ENCODE peak calls at places on chromosomes 7 and 10, in nine cellular contexts. B is stomach, D is SK-N-SH, L is HepG2, O is GM12878, I is tibial nerve, R is suprapubic skin, U is ovary, V is transverse colon. C is an unnamed sample.

GRCh38 chr10:112490543-112490942 is 43.5 kb downstream of the VTI1A start:
- DNase-seq in B (peak), D (peak), L (peak), O (no peak), I (no peak), R (no peak), U (no peak), V (no peak), C (no peak)

GRCh38 chr10:132575320-132576201 is 38.0 kb downstream of the INPP5A start:
- DNase-seq in B (peak), D (no peak), L (no peak), O (peak), I (no peak), R (no peak), U (no peak), V (no peak), C (no peak)

GRCh38 chr7:147432068-147432467 is 1158.5 kb upstream of the C7orf33 start:
- DNase-seq in B (no peak), D (peak), L (no peak), O (no peak), I (no peak), R (no peak), U (no peak), V (no peak), C (no peak)

GRCh38 chr10:33122014-33122788 is 164.2 kb upstream of the ITGB1 start:
- DNase-seq in B (peak), D (no peak), L (no peak), O (no peak), I (no peak), R (no peak), U (no peak), V (no peak), C (no peak)

GRCh38 chr7:115911466-115911865 is 119.1 kb downstream of the TFEC start:
- DNase-seq in B (no peak), D (no peak), L (no peak), O (no peak), I (no peak), R (no peak), U (no peak), V (no peak), C (no peak)

GRCh38 chr7:155291045-155291530 is 6.6 kb upstream of the INSIG1 start:
- DNase-seq in B (peak), D (no peak), L (peak), O (no peak), I (no peak), R (no peak), U (no peak), V (peak), C (no peak)

GRCh38 chr7:139297795-139298194 is 43.3 kb upstream of the FMC1 start:
- DNase-seq in B (no peak), D (no peak), L (peak), O (no peak), I (no peak), R (no peak), U (no peak), V (no peak), C (no peak)

GRCh38 chr7:65980478-65981250 is 1.3 kb downstream of the GUSB start:
- DNase-seq in B (peak), D (peak), L (no peak), O (peak), I (no peak), R (peak), U (peak), V (peak), C (peak)

DNA sequence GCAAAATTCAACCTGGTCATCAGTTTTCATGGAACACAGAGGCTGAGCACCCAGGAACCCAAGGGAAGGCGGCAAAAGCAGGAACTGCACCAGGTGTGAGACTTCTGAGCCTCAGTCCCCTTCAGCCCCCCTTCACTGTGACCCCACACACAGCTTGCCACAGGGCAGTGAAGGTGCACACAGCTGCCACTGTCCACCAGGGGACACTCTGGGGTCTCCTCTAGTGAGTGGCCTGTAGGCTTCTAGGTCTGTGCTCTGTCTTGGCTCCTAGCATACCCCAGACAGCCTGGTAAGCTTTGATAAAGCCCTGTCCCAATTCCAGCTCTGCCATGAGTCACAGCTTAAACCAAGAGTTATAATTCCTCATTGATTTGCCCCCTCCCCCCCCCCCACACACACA is 12.1 kb downstream of the KCNH2 start:
- DNase-seq in B (no peak), D (peak), L (peak), O (no peak), I (no peak), R (no peak), U (no peak), V (no peak), C (no peak)
- TF ChIP-seq EP300 in B (no peak), D (no peak), L (no peak), O (no peak), I (no peak), R (no peak), U (no peak), V (no peak), C (no peak)

DNA sequence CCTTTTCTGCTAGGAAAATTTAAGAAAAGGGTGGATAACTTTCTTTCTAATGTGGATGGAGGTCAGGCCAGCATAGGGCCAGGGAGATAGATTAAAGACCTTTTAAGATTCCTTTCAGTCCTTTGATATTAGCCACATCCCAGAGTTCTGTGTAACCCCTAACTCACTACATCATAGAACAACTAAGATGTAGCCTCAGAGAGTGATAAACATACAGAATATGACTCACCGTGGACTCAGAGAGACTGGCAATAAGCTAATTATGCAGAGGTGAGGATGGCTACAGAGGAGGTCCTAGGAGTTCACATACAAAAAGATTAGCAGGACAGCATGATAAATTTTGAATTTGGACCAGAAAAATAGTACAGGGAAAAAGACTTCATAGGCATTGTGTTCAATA is 141.0 kb downstream of the AOAH start:
- DNase-seq in B (no peak), D (no peak), L (no peak), O (no peak), I (no peak), R (no peak), U (no peak), V (no peak), C (no peak)
- H3K27ac ChIP-seq in B (no peak), D (no peak), L (no peak), O (no peak), I (no peak), R (no peak), U (no peak), V (peak), C (no peak)

GRCh38 chr7:39651262-39651661 is 27.9 kb downstream of the RALA start:
- DNase-seq in B (no peak), D (no peak), L (no peak), O (no peak), I (no peak), R (no peak), U (no peak), V (no peak), C (no peak)
- TF ChIP-seq EP300 in B (no peak), D (no peak), L (no peak), O (no peak), I (no peak), R (no peak), U (no peak), V (no peak), C (no peak)

GRCh38 chr7:2613113-2613925 is 18.5 kb upstream of the TTYH3 start:
- DNase-seq in B (no peak), D (no peak), L (no peak), O (no peak), I (no peak), R (no peak), U (no peak), V (no peak), C (no peak)

GRCh38 chr7:2614646-2615330 is 17.0 kb upstream of the TTYH3 start:
- DNase-seq in B (no peak), D (no peak), L (no peak), O (no peak), I (no peak), R (no peak), U (no peak), V (no peak), C (no peak)

GRCh38 chr7:2611921-2612320 is 19.9 kb upstream of the TTYH3 start:
- DNase-seq in B (no peak), D (no peak), L (no peak), O (no peak), I (no peak), R (no peak), U (no peak), V (no peak), C (no peak)

GRCh38 chr7:2612445-2613112 is 19.2 kb upstream of the TTYH3 start:
- DNase-seq in B (peak), D (no peak), L (no peak), O (no peak), I (no peak), R (no peak), U (no peak), V (peak), C (no peak)

GRCh38 chr7:2613926-2614613 is 17.7 kb upstream of the TTYH3 start:
- DNase-seq in B (no peak), D (peak), L (no peak), O (no peak), I (no peak), R (no peak), U (no peak), V (no peak), C (peak)
- H3K27ac ChIP-seq in B (no peak), D (peak), L (no peak), O (no peak), I (no peak), R (peak), U (no peak), V (no peak), C (peak)

DNA sequence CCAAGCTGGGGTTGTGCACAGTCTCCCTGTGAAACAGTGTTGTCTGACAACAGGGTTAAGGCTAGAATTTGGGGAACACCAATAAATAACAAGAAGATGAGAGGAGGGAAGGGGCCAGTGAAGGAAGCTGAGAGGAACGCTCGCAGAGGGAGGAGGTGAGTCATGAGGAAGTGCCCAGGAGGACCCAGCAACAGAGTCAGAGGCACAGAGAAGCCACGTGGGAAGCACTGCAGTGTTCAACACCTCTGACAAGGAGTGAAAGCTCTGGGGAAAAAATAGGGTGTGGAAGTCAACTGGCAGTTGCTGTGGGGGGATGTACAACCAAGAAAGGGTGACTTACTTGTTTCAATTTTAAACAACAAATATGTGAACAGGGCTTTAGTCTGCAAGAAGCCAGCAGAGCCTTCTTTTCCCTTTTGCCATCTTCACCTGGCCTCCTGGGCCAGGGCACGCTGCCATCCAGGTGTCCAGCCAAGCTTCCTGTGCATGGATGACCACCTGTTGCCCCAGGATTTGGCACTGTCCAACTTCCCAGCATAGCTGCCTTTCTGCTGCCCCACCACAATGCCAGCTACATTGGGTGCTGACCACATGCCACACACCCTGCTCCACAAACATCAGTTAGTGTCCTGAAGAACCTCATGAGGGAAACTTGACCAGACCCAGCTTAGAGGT is 69.7 kb downstream of the ATXN7L1 start:
- DNase-seq in B (peak), D (no peak), L (no peak), O (peak), I (no peak), R (no peak), U (no peak), V (peak), C (no peak)
- TF ChIP-seq EP300 in B (no peak), D (no peak), L (no peak), O (peak), I (no peak), R (no peak), U (no peak), V (no peak), C (no peak)

GRCh38 chr7:135147341-135147898 is 452 bp upstream of the TMEM140 start:
- DNase-seq in B (no peak), D (no peak), L (no peak), O (no peak), I (no peak), R (no peak), U (no peak), V (no peak), C (no peak)
- H3K27ac ChIP-seq in B (peak), D (no peak), L (peak), O (peak), I (peak), R (peak), U (peak), V (peak), C (peak)

DNA sequence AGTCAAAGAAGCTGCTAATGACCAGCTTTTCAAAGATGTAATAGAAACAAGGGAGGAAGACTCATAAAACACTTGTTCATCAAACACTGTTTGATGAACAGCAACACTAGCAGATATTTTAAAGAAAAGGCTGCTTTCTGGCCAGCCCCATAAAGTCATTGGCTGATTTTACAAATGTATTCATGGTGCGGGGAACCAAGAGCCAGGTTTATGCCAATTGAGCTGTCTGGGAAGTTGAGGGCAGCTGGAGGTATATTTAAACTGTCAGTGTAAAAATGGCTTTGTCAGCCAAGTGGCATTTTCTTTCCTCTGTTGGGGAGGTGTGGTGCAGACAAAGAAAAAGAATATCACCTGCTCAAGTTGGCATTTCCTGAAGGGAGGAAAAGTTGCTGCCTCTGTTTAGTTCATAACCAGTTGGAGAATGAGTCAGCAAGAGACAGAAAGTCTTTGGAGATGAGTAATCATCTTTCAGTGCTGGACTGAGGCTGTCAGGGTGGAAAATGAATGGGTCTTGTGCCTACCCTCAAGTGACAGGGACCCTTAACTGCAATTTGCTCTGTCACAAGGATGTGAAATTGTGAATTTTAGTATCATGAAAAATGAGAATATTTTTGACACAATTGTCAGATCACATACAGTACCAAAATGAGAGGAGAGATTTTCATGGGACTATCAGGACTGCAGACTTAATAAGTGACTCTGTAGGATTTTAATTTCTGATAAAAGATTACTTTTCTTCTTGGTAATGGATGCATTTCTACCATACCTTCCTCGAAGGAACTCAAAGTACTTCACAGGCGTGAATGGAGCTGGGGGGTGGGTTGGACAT is 137.3 kb downstream of the ANLN start:
- DNase-seq in B (no peak), D (no peak), L (no peak), O (peak), I (no peak), R (no peak), U (no peak), V (no peak), C (no peak)
- TF ChIP-seq EP300 in B (no peak), D (peak), L (no peak), O (no peak), I (no peak), R (no peak), U (no peak), V (no peak), C (no peak)

GRCh38 chr7:157865351-157866165 is 528.8 kb downstream of the DNAJB6 start:
- DNase-seq in B (no peak), D (no peak), L (no peak), O (no peak), I (no peak), R (no peak), U (no peak), V (no peak), C (no peak)
- H3K27ac ChIP-seq in B (no peak), D (no peak), L (no peak), O (no peak), I (no peak), R (no peak), U (no peak), V (no peak), C (no peak)

GRCh38 chr7:159094919-159095915 is 49.5 kb downstream of the VIPR2 start:
- DNase-seq in B (peak), D (no peak), L (no peak), O (no peak), I (no peak), R (peak), U (no peak), V (no peak), C (peak)

GRCh38 chr7:159092701-159093121 is 52.0 kb downstream of the VIPR2 start:
- DNase-seq in B (peak), D (no peak), L (no peak), O (no peak), I (no peak), R (peak), U (no peak), V (peak), C (peak)

GRCh38 chr7:159091480-159092475 is 52.9 kb downstream of the VIPR2 start:
- DNase-seq in B (peak), D (no peak), L (no peak), O (no peak), I (no peak), R (peak), U (no peak), V (peak), C (peak)

GRCh38 chr7:159094030-159094740 is 50.5 kb downstream of the VIPR2 start:
- DNase-seq in B (peak), D (no peak), L (no peak), O (no peak), I (no peak), R (peak), U (no peak), V (peak), C (peak)

DNA sequence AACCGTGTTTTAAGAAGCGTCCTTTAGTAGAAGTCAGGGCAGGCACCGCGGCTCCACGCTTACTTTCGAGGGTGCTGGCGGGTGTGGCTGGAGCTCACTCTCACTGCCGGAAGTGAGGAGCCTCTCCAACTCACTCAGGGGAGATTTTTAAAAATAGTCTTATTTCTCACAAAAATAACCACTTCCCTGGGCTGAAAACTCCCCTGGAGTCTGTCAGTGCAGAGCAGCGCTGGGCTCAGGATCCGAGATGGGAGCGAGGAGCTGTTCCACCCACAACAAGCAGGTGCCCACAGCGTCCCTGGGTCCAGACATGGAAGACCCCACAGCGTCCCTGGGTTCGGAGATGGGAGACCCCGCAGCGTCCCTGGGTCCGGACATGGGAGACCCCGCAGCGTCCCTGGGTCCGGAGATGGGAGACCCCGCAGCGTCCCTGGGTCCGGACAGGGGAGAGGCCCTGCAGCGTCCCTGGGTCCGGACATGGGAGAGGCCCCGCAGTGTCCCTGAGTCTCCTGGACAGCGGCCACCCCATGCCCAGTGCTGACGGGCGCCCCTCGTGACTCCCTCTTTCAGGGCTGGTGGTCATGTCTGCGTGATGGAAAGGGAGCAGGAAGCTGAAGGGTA is 51.2 kb downstream of the VIPR2 start:
- DNase-seq in B (peak), D (no peak), L (no peak), O (no peak), I (no peak), R (peak), U (no peak), V (peak), C (peak)
- TF ChIP-seq EP300 in B (no peak), D (no peak), L (no peak), O (no peak), I (no peak), R (no peak), U (no peak), V (no peak), C (no peak)

DNA sequence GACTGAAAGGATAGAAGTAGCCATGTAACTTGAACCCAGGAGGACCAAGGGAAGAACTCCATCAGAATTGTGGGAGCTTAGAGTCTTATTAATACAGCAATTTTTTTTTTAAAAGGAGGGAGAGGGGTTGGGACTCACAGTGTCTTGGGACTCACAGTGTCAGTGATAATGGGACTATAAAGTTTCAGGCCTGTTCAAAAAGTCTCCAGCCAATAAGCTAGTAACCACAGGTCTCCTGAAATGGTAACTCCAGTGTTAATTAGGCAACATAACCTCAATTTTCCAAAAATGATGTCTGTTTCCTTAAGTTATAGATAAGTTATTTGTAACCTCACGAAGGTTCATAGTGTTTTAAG is 2.4 kb upstream of the HNRNPH3 start:
- DNase-seq in B (no peak), D (no peak), L (no peak), O (no peak), I (no peak), R (no peak), U (no peak), V (no peak), C (no peak)
- H3K27ac ChIP-seq in B (peak), D (peak), L (no peak), O (no peak), I (peak), R (peak), U (no peak), V (peak), C (peak)